ENCODE peak calls at places on chromosomes 7 and 10, in seven cellular contexts. W is Calu3, U is dorsolateral prefrontal cortex, X is GM12892, E is colonic mucosa, Y is amniotic stem cell, F is pancreas. T is an unnamed sample.

GRCh38 chr7:132919776-132920175 is 162.1 kb downstream of the CHCHD3 start:
- DNase-seq in W (no peak), U (no peak), X (no peak), E (no peak), Y (no peak), F (no peak), T (no peak)

GRCh38 chr10:16792675-16793074 is 24.5 kb downstream of the RSU1 start:
- DNase-seq in W (no peak), U (peak; percentile 44), X (no peak), E (no peak), Y (no peak), F (no peak), T (no peak)

GRCh38 chr10:47282005-47282656 is 17.9 kb upstream of the GDF10 start:
- DNase-seq in W (no peak), U (no peak), X (no peak), E (peak; percentile 10), Y (no peak), F (no peak), T (no peak)

GRCh38 chr7:146736446-146737190 is 620.0 kb downstream of the CNTNAP2 start:
- DNase-seq in W (no peak), U (no peak), X (no peak), E (no peak), Y (no peak), F (no peak), T (no peak)

GRCh38 chr10:69335063-69335587 is 56.8 kb downstream of the HK1 start:
- DNase-seq in W (no peak), U (peak; percentile 43), X (peak; percentile 41), E (no peak), Y (no peak), F (no peak), T (no peak)

GRCh38 chr10:71706216-71707121 is 13.1 kb downstream of the C10orf105 start:
- DNase-seq in W (no peak), U (no peak), X (no peak), E (no peak), Y (no peak), F (no peak), T (no peak)

GRCh38 chr10:77208857-77209256 is 428.8 kb downstream of the KCNMA1 start:
- DNase-seq in W (no peak), U (no peak), X (no peak), E (no peak), Y (no peak), F (no peak), T (no peak)

GRCh38 chr10:83108565-83109333 is 1030.6 kb upstream of the GHITM start:
- DNase-seq in W (no peak), U (no peak), X (no peak), E (no peak), Y (no peak), F (no peak), T (no peak)